ENCODE peak calls at places on chromosomes 6 and 20, in ten cellular contexts. C is effector memory CD8-positive, alpha-beta T cell; Y is activated CD4-positive, alpha-beta memory T cell treated with anti-CD3 and anti-CD28 coated beads, Interleukin-2, amount 10 ng/mL, durations not matched to agents 7 days and 5 days; Z is NCI-H2081; V is Jurkat, Clone E6-1; T is occipital lobe; F is effector memory CD4-positive, alpha-beta T cell; S is NAMALWA; W is lung; L is NCI-H1105. R is an unnamed sample.

GRCh38 chr6:159074120-159074684 is 29.4 kb upstream of the TAGAP start:
- DNase-seq in V (no peak), Y (no peak), T (peak; percentile 9), W (no peak), S (no peak), Z (no peak), F (no peak), C (no peak), L (no peak), R (peak; percentile 85)

GRCh38 chr20:60572991-60573390 is 614.8 kb downstream of the CDH26 start:
- DNase-seq in C (no peak), S (no peak), T (peak; percentile 4), Z (peak; percentile 51), W (no peak), V (no peak), L (peak; percentile 66), F (no peak), Y (no peak), R (peak; percentile 19)

GRCh38 chr6:15662246-15663056 is at the start of gene DTNBP1:
- DNase-seq in T (peak; percentile 12), L (peak; percentile 81), W (peak; percentile 79), F (peak; percentile 77), V (peak; percentile 72), Z (peak; percentile 69), C (peak; percentile 74), S (peak; percentile 89), Y (peak; percentile 85), R (peak; percentile 57)

GRCh38 chr20:63334356-63334755 is 26.8 kb downstream of the CHRNA4 start:
- DNase-seq in L (no peak), C (no peak), Y (no peak), S (no peak), T (no peak), F (no peak), W (no peak), Z (no peak), V (no peak), R (no peak)

GRCh38 chr6:39451831-39452230 is 129.3 kb upstream of the KCNK16 start:
- DNase-seq in S (peak; percentile 47), Y (no peak), W (no peak), L (no peak), T (no peak), Z (no peak), F (no peak), C (no peak), V (peak; percentile 42), R (no peak)

GRCh38 chr6:33813246-33813904 is 9.6 kb upstream of the MLN start:
- DNase-seq in F (no peak), W (no peak), V (no peak), Z (no peak), L (no peak), S (no peak), T (no peak), Y (no peak), C (no peak), R (no peak)

GRCh38 chr20:8242827-8243764 is 111.0 kb downstream of the PLCB1 start:
- DNase-seq in W (no peak), F (no peak), T (no peak), V (no peak), C (no peak), S (no peak), Z (no peak), Y (no peak), L (no peak), R (no peak)

GRCh38 chr6:1552296-1552761 is 57.4 kb upstream of the FOXC1 start:
- DNase-seq in Y (peak; percentile 28), V (peak; percentile 8), Z (no peak), L (no peak), C (peak; percentile 14), T (no peak), F (no peak), W (no peak), S (peak; percentile 19), R (peak; percentile 28)

GRCh38 chr6:24240943-24241342 is 114.9 kb downstream of the NRSN1 start:
- DNase-seq in V (no peak), F (no peak), Y (no peak), L (no peak), C (no peak), T (no peak), W (no peak), Z (no peak), S (no peak), R (no peak)

GRCh38 chr6:105780146-105780860 is 305.8 kb upstream of the PRDM1 start:
- DNase-seq in T (no peak), L (no peak), C (no peak), Y (no peak), V (no peak), F (no peak), Z (no peak), W (no peak), S (no peak), R (no peak)

GRCh38 chr6:148021135-148021534 is 321.5 kb upstream of the SASH1 start:
- DNase-seq in Y (no peak), T (no peak), L (no peak), C (no peak), Z (no peak), V (no peak), S (no peak), F (no peak), W (no peak), R (no peak)

GRCh38 chr6:32876603-32877002 is 22.6 kb downstream of the PSMB9 start:
- DNase-seq in T (no peak), Z (no peak), V (no peak), F (no peak), S (no peak), L (no peak), W (no peak), C (no peak), Y (no peak), R (no peak)

GRCh38 chr6:11494786-11495564 is 42.6 kb upstream of the TMEM170B start:
- DNase-seq in F (no peak), V (no peak), T (no peak), S (peak; percentile 9), L (no peak), W (no peak), Z (no peak), Y (no peak), C (no peak), R (no peak)

R was measured in globus pallidus.